ENCODE peak calls at places on chromosomes 2 and 18, in six cellular contexts. V is brain microvascular endothelial cell, K is LoVo, Z is head of caudate nucleus, G is posterior vena cava, Y is fibroblast of lung. D is an unnamed sample.

GRCh38 chr2:72236445-72237067 is 88.9 kb upstream of the CYP26B1 start:
- DNase-seq in K (peak; percentile 9), G (no peak), Y (peak; percentile 70), V (peak; percentile 82), Z (peak; percentile 55), D (peak; percentile 52)

GRCh38 chr18:21978546-21979170 is 190.7 kb upstream of the GATA6 start:
- DNase-seq in G (peak; percentile 60), V (no peak), Y (no peak), Z (no peak), K (no peak), D (no peak)

GRCh38 chr2:54161660-54162059 is 46.2 kb downstream of the ACYP2 start:
- DNase-seq in K (no peak), V (no peak), G (no peak), Y (peak; percentile 36), Z (no peak), D (no peak)

GRCh38 chr2:35099345-35099744 is 1256.2 kb upstream of the CRIM1 start:
- DNase-seq in G (no peak), V (no peak), K (no peak), Z (no peak), Y (no peak), D (no peak)

GRCh38 chr2:121527009-121527682 is 3.5 kb upstream of the RNU4ATAC start:
- DNase-seq in V (no peak), Y (peak; percentile 79), G (no peak), Z (no peak), K (no peak), D (no peak)

GRCh38 chr2:73103018-73103542 is 9.7 kb downstream of the RAB11FIP5 start:
- DNase-seq in Y (no peak), V (no peak), Z (peak; percentile 50), K (no peak), G (peak; percentile 74), D (no peak)

GRCh38 chr2:101185656-101186055 is 34.5 kb upstream of the TBC1D8 start:
- DNase-seq in G (no peak), V (no peak), K (no peak), Y (no peak), Z (no peak), D (no peak)

GRCh38 chr2:13005048-13005447 is 288.3 kb downstream of the TRIB2 start:
- DNase-seq in G (no peak), Y (no peak), V (no peak), K (no peak), Z (no peak), D (no peak)

GRCh38 chr2:184336688-184337087 is 261.6 kb upstream of the ZNF804A start:
- DNase-seq in V (no peak), K (no peak), Y (peak; percentile 3), G (no peak), Z (no peak), D (peak; percentile 68)

GRCh38 chr18:48680339-48680738 is 141.5 kb downstream of the CTIF start:
- DNase-seq in K (no peak), Y (no peak), G (peak; percentile 84), V (no peak), Z (peak; percentile 70), D (no peak)

GRCh38 chr2:161766334-161766733 is 142.1 kb downstream of the SLC4A10 start:
- DNase-seq in Y (no peak), V (no peak), K (peak; percentile 56), G (no peak), Z (no peak), D (no peak)

D was measured in NCI-H226.